ENCODE peak calls at places on chromosome 20, in five cellular contexts. One of them, this sample, is unnamed.

GRCh38 chr20:37706298-37706697 is 12.5 kb downstream of the CTNNBL1 start:
- DNase-seq in CD4-positive, CD25-positive, alpha-beta regulatory T cell: no peak
- DNase-seq in NCI-H69: no peak
- DNase-seq in substantia nigra: no peak
- DNase-seq in HCT116: no peak
- DNase-seq in this sample: no peak

GRCh38 chr20:1327827-1328679 is 886 bp downstream of the SDCBP2 start:
- DNase-seq in CD4-positive, CD25-positive, alpha-beta regulatory T cell: no peak
- DNase-seq in NCI-H69: no peak
- DNase-seq in substantia nigra: no peak
- DNase-seq in HCT116: no peak
- DNase-seq in this sample: no peak

GRCh38 chr20:42484790-42485365 is 704.8 kb downstream of the PTPRT start:
- DNase-seq in CD4-positive, CD25-positive, alpha-beta regulatory T cell: no peak
- DNase-seq in NCI-H69: no peak
- DNase-seq in substantia nigra: no peak
- DNase-seq in HCT116: no peak
- DNase-seq in this sample: no peak

GRCh38 chr20:57594092-57594911 is 25.9 kb downstream of the ZBP1 start:
- DNase-seq in CD4-positive, CD25-positive, alpha-beta regulatory T cell: peak
- DNase-seq in NCI-H69: peak
- DNase-seq in substantia nigra: no peak
- DNase-seq in HCT116: peak
- DNase-seq in this sample: no peak

GRCh38 chr20:56181593-56181992 is 66.9 kb upstream of the MC3R start:
- DNase-seq in CD4-positive, CD25-positive, alpha-beta regulatory T cell: no peak
- DNase-seq in NCI-H69: no peak
- DNase-seq in substantia nigra: no peak
- DNase-seq in HCT116: no peak
- DNase-seq in this sample: no peak

GRCh38 chr20:46083101-46083500 is 6.7 kb downstream of the NCOA5 start:
- DNase-seq in CD4-positive, CD25-positive, alpha-beta regulatory T cell: no peak
- DNase-seq in NCI-H69: no peak
- DNase-seq in substantia nigra: no peak
- DNase-seq in HCT116: no peak
- DNase-seq in this sample: no peak

GRCh38 chr20:5862703-5863039 is 87.7 kb downstream of the TRMT6 start:
- DNase-seq in CD4-positive, CD25-positive, alpha-beta regulatory T cell: no peak
- DNase-seq in NCI-H69: no peak
- DNase-seq in substantia nigra: no peak
- DNase-seq in HCT116: no peak
- DNase-seq in this sample: no peak

GRCh38 chr20:61951695-61952533 is 113.8 kb downstream of the TAF4 start:
- DNase-seq in CD4-positive, CD25-positive, alpha-beta regulatory T cell: no peak
- DNase-seq in NCI-H69: no peak
- DNase-seq in substantia nigra: no peak
- DNase-seq in HCT116: no peak
- DNase-seq in this sample: no peak

GRCh38 chr20:2859330-2860121 is 13.8 kb upstream of the PTPRA start:
- DNase-seq in CD4-positive, CD25-positive, alpha-beta regulatory T cell: no peak
- DNase-seq in NCI-H69: no peak
- DNase-seq in substantia nigra: peak
- DNase-seq in HCT116: no peak
- DNase-seq in this sample: no peak

GRCh38 chr20:36320261-36320897 is 14.2 kb downstream of the DLGAP4 start:
- DNase-seq in CD4-positive, CD25-positive, alpha-beta regulatory T cell: no peak
- DNase-seq in NCI-H69: no peak
- DNase-seq in substantia nigra: no peak
- DNase-seq in HCT116: no peak
- DNase-seq in this sample: no peak

GRCh38 chr20:584375-585301 is 25.5 kb downstream of the TCF15 start:
- DNase-seq in CD4-positive, CD25-positive, alpha-beta regulatory T cell: peak
- DNase-seq in NCI-H69: no peak
- DNase-seq in substantia nigra: no peak
- DNase-seq in HCT116: peak
- DNase-seq in this sample: no peak

GRCh38 chr20:51579137-51579536 is 36.6 kb upstream of the NFATC2 start:
- DNase-seq in CD4-positive, CD25-positive, alpha-beta regulatory T cell: no peak
- DNase-seq in NCI-H69: no peak
- DNase-seq in substantia nigra: no peak
- DNase-seq in HCT116: no peak
- DNase-seq in this sample: no peak

GRCh38 chr20:62711703-62712101 is 3.1 kb downstream of the NTSR1 start:
- DNase-seq in CD4-positive, CD25-positive, alpha-beta regulatory T cell: no peak
- DNase-seq in NCI-H69: peak
- DNase-seq in substantia nigra: no peak
- DNase-seq in HCT116: no peak
- DNase-seq in this sample: no peak

GRCh38 chr20:61044499-61044898 is 207.6 kb upstream of the CDH4 start:
- DNase-seq in CD4-positive, CD25-positive, alpha-beta regulatory T cell: no peak
- DNase-seq in NCI-H69: no peak
- DNase-seq in substantia nigra: no peak
- DNase-seq in HCT116: no peak
- DNase-seq in this sample: no peak

GRCh38 chr20:766906-767305 is 1.4 kb downstream of the SLC52A3 start:
- DNase-seq in CD4-positive, CD25-positive, alpha-beta regulatory T cell: no peak
- DNase-seq in NCI-H69: no peak
- DNase-seq in substantia nigra: no peak
- DNase-seq in HCT116: no peak
- DNase-seq in this sample: no peak

GRCh38 chr20:62045529-62046277 is 20.0 kb downstream of the TAF4 start:
- DNase-seq in CD4-positive, CD25-positive, alpha-beta regulatory T cell: no peak
- DNase-seq in NCI-H69: no peak
- DNase-seq in substantia nigra: no peak
- DNase-seq in HCT116: no peak
- DNase-seq in this sample: no peak

GRCh38 chr20:19692100-19692499 is 66.0 kb upstream of the RIN2 start:
- DNase-seq in CD4-positive, CD25-positive, alpha-beta regulatory T cell: no peak
- DNase-seq in NCI-H69: no peak
- DNase-seq in substantia nigra: no peak
- DNase-seq in HCT116: no peak
- DNase-seq in this sample: no peak

GRCh38 chr20:37343212-37343993 is 2.5 kb upstream of the SRC start:
- DNase-seq in CD4-positive, CD25-positive, alpha-beta regulatory T cell: peak
- DNase-seq in NCI-H69: no peak
- DNase-seq in substantia nigra: no peak
- DNase-seq in HCT116: no peak
- DNase-seq in this sample: no peak

GRCh38 chr20:58018590-58018989 is 209.9 kb downstream of the ANKRD60 start:
- DNase-seq in CD4-positive, CD25-positive, alpha-beta regulatory T cell: no peak
- DNase-seq in NCI-H69: no peak
- DNase-seq in substantia nigra: no peak
- DNase-seq in HCT116: no peak
- DNase-seq in this sample: no peak

GRCh38 chr20:39960522-39961420 is 728.3 kb downstream of the MAFB start:
- DNase-seq in CD4-positive, CD25-positive, alpha-beta regulatory T cell: no peak
- DNase-seq in NCI-H69: peak
- DNase-seq in substantia nigra: no peak
- DNase-seq in HCT116: no peak
- DNase-seq in this sample: no peak

GRCh38 chr20:49399329-49399728 is 83.1 kb downstream of the KCNB1 start:
- DNase-seq in CD4-positive, CD25-positive, alpha-beta regulatory T cell: no peak
- DNase-seq in NCI-H69: no peak
- DNase-seq in substantia nigra: no peak
- DNase-seq in HCT116: no peak
- DNase-seq in this sample: no peak

This sample was measured in CD4-positive, alpha-beta memory T cell.